ENCODE peak calls at places on chromosomes 13 and 19, in seven cellular contexts. K is activated CD4-positive, alpha-beta T cell treated with anti-CD3 and anti-CD28 coated beads, Interleukin-2, amount 50 U/mL, for 1 hour; H is HS-5; M is T-helper 1 cell; T is non-pigmented ciliary epithelial cell; X is AG04450; A is thyroid gland. R is an unnamed sample.

GRCh38 chr19:10404888-10405808 is 1.8 kb upstream of the CDC37 start:
- DNase-seq in K (peak; percentile 46), H (no peak), X (no peak), T (no peak), M (no peak), A (no peak), R (no peak)

GRCh38 chr13:110669036-110669435 is 36.9 kb downstream of the CARS2 start:
- DNase-seq in X (no peak), T (no peak), M (no peak), H (no peak), K (no peak), A (no peak), R (no peak)

GRCh38 chr19:19866599-19867248 is 1.0 kb downstream of the ZNF253 start:
- DNase-seq in T (no peak), X (no peak), K (peak; percentile 32), A (peak; percentile 44), H (no peak), M (peak; percentile 15), R (no peak)

GRCh38 chr19:28553764-28554163 is 659.2 kb downstream of the UQCRFS1 start:
- DNase-seq in X (no peak), T (no peak), K (no peak), H (no peak), M (no peak), A (no peak), R (no peak)

GRCh38 chr13:29847501-29847983 is 2.9 kb downstream of the UBL3 start:
- DNase-seq in K (no peak), T (no peak), H (no peak), A (peak; percentile 40), M (no peak), X (no peak), R (no peak)

GRCh38 chr13:102651892-102652291 is 43.0 kb downstream of the METTL21C start:
- DNase-seq in T (no peak), K (no peak), A (peak; percentile 36), M (no peak), X (no peak), H (no peak), R (no peak)

GRCh38 chr19:18029617-18030338 is 21.8 kb downstream of the ARRDC2 start:
- DNase-seq in X (no peak), M (no peak), H (no peak), T (no peak), A (no peak), K (no peak), R (no peak)

GRCh38 chr13:31629085-31629785 is 110.1 kb upstream of the RXFP2 start:
- DNase-seq in K (no peak), A (no peak), M (no peak), X (no peak), T (peak; percentile 27), H (no peak), R (no peak)

GRCh38 chr19:6068711-6069110 is 41.6 kb downstream of the RFX2 start:
- DNase-seq in X (no peak), M (no peak), H (no peak), K (no peak), T (no peak), A (no peak), R (no peak)

GRCh38 chr19:51292971-51293370 is 18.5 kb upstream of the IGLON5 start:
- DNase-seq in K (no peak), M (no peak), H (no peak), X (no peak), A (no peak), T (no peak), R (peak; percentile 18)

GRCh38 chr19:46861691-46862503 is 1.1 kb downstream of the ARHGAP35 start:
- DNase-seq in X (no peak), A (peak; percentile 29), K (no peak), H (no peak), M (no peak), T (no peak), R (no peak)

GRCh38 chr19:12244370-12244769 is 50.3 kb downstream of the ZNF44 start:
- DNase-seq in K (no peak), H (no peak), A (no peak), X (no peak), T (no peak), M (no peak), R (no peak)

GRCh38 chr19:2271516-2272103 is 10.4 kb downstream of the PEAK3 start:
- DNase-seq in M (peak; percentile 18), K (no peak), H (peak; percentile 53), A (no peak), T (peak; percentile 55), X (no peak), R (no peak)

GRCh38 chr13:111623170-111623569 is 302.7 kb downstream of the TEX29 start:
- DNase-seq in X (no peak), M (no peak), K (no peak), H (no peak), A (no peak), T (no peak), R (no peak)

GRCh38 chr19:33767898-33768413 is 28.7 kb upstream of the KCTD15 start:
- DNase-seq in H (no peak), K (peak; percentile 23), M (no peak), T (no peak), A (peak; percentile 32), X (no peak), R (no peak)

GRCh38 chr13:39422845-39423565 is 180.0 kb downstream of the LHFPL6 start:
- DNase-seq in H (no peak), M (no peak), K (no peak), A (no peak), X (no peak), T (no peak), R (no peak)

GRCh38 chr13:40052954-40053353 is 397.5 kb downstream of the COG6 start:
- DNase-seq in M (no peak), H (no peak), X (no peak), K (no peak), T (no peak), A (no peak), R (no peak)

GRCh38 chr19:2902590-2903218 is 2.0 kb downstream of the ZNF57 start:
- DNase-seq in T (no peak), M (no peak), K (no peak), A (no peak), X (no peak), H (no peak), R (no peak)

GRCh38 chr19:43315851-43316250 is 37.6 kb upstream of the CD177 start:
- DNase-seq in T (no peak), K (no peak), X (no peak), A (no peak), H (no peak), M (no peak), R (no peak)

GRCh38 chr13:44013666-44014291 is 134.1 kb downstream of the LACC1 start:
- DNase-seq in A (no peak), X (peak; percentile 18), H (no peak), T (peak; percentile 35), M (no peak), K (no peak), R (peak; percentile 17)

GRCh38 chr13:80419416-80419815 is 78.5 kb upstream of the SPRY2 start:
- DNase-seq in X (no peak), M (no peak), H (no peak), T (no peak), A (no peak), K (no peak), R (no peak)

GRCh38 chr13:112066624-112067004 is 335 bp upstream of the SOX1 start:
- DNase-seq in K (peak; percentile 40), M (no peak), A (no peak), X (no peak), H (no peak), T (no peak), R (peak; percentile 55)

GRCh38 chr13:52739468-52740071 is at the start of gene CNMD:
- DNase-seq in X (no peak), M (no peak), H (no peak), A (no peak), K (no peak), T (no peak), R (no peak)

GRCh38 chr19:47663435-47663910 is 49.7 kb upstream of the EHD2 start:
- DNase-seq in T (peak; percentile 89), A (no peak), M (no peak), H (peak; percentile 75), X (peak; percentile 76), K (no peak), R (no peak)

GRCh38 chr13:42078113-42078769 is 29.8 kb downstream of the DGKH start:
- DNase-seq in A (no peak), X (no peak), M (no peak), T (no peak), H (no peak), K (no peak), R (no peak)